ENCODE peak calls at places on chromosomes 4 and X, in ten cellular contexts. O is NCI-H82; E is amygdala; H is ovary; J is activated CD4-positive, alpha-beta memory T cell treated with anti-CD3 and anti-CD28 coated beads, Interleukin-2, amount 10 ng/mL, durations not matched to agents 7 days and 5 days; P is mesenteric fat pad; B is DMS 273 treated with DMSO at 0.1 percent for 48 hours; U is suprapubic skin; W is tibial nerve; T is fibroblast of pulmonary artery. A is an unnamed sample.

GRCh38 chrX:111349098-111349497 is 62.9 kb downstream of the DCX start:
- DNase-seq in O (peak; percentile 1), E (no peak), H (no peak), J (no peak), P (no peak), B (no peak), U (no peak), W (no peak), T (no peak), A (no peak)

GRCh38 chrX:17007134-17007768 is 60.8 kb downstream of the REPS2 start:
- DNase-seq in O (peak; percentile 90), E (no peak), H (no peak), J (no peak), P (no peak), B (peak; percentile 55), U (no peak), W (no peak), T (no peak), A (no peak)

GRCh38 chr4:5517372-5517771 is 191.0 kb downstream of the EVC2 start:
- DNase-seq in O (no peak), E (no peak), H (no peak), J (no peak), P (no peak), B (no peak), U (no peak), W (no peak), T (no peak), A (no peak)

GRCh38 chrX:129980043-129980442 is 2.4 kb upstream of the BCORL1 start:
- DNase-seq in O (peak; percentile 5), E (no peak), H (peak; percentile 58), J (no peak), P (no peak), B (no peak), U (no peak), W (peak; percentile 22), T (no peak), A (no peak)

GRCh38 chr4:165915215-165915614 is 42.2 kb downstream of the TLL1 start:
- DNase-seq in O (no peak), E (no peak), H (no peak), J (no peak), P (no peak), B (no peak), U (no peak), W (no peak), T (no peak), A (no peak)

GRCh38 chr4:74540193-74540592 is 95.3 kb downstream of the AREG start:
- DNase-seq in O (no peak), E (no peak), H (no peak), J (no peak), P (no peak), B (no peak), U (no peak), W (no peak), T (peak; percentile 70), A (no peak)

GRCh38 chrX:131729295-131729694 is 185.4 kb downstream of the OR13H1 start:
- DNase-seq in O (no peak), E (no peak), H (peak; percentile 84), J (no peak), P (no peak), B (peak; percentile 18), U (no peak), W (no peak), T (no peak), A (no peak)

GRCh38 chrX:150635952-150636351 is 57.2 kb upstream of the MTMR1 start:
- DNase-seq in O (no peak), E (no peak), H (no peak), J (no peak), P (no peak), B (no peak), U (no peak), W (no peak), T (peak; percentile 65), A (no peak)

GRCh38 chrX:72526534-72527508 is 45.8 kb downstream of the HDAC8 start:
- DNase-seq in O (no peak), E (no peak), H (no peak), J (no peak), P (no peak), B (no peak), U (no peak), W (no peak), T (peak; percentile 51), A (no peak)

GRCh38 chrX:109352121-109352556 is 129.7 kb downstream of the GUCY2F start:
- DNase-seq in O (no peak), E (no peak), H (peak; percentile 43), J (no peak), P (no peak), B (no peak), U (no peak), W (no peak), T (peak; percentile 64), A (no peak)

GRCh38 chr4:8939160-8939855 is 67.7 kb upstream of the HMX1 start:
- DNase-seq in O (no peak), E (no peak), H (no peak), J (no peak), P (no peak), B (no peak), U (no peak), W (no peak), T (no peak), A (no peak)

GRCh38 chr4:117064297-117064696 is 21.1 kb downstream of the TRAM1L1 start:
- DNase-seq in O (no peak), E (no peak), H (no peak), J (no peak), P (no peak), B (no peak), U (no peak), W (no peak), T (no peak), A (no peak)

GRCh38 chr4:147597561-147597960 is 19.6 kb upstream of the TMEM184C start:
- DNase-seq in O (no peak), E (no peak), H (no peak), J (no peak), P (no peak), B (no peak), U (no peak), W (no peak), T (no peak), A (no peak)

GRCh38 chr4:25953740-25954139 is 39.7 kb downstream of the SMIM20 start:
- DNase-seq in O (no peak), E (no peak), H (no peak), J (no peak), P (no peak), B (no peak), U (no peak), W (peak; percentile 17), T (peak; percentile 31), A (no peak)

GRCh38 chrX:153564047-153564606 is 34.8 kb downstream of the CCNQ start:
- DNase-seq in O (peak; percentile 30), E (no peak), H (no peak), J (no peak), P (no peak), B (no peak), U (no peak), W (no peak), T (peak; percentile 17), A (no peak)

GRCh38 chr4:54384563-54384962 is 155.5 kb downstream of the PDGFRA start:
- DNase-seq in O (peak; percentile 0), E (no peak), H (peak; percentile 39), J (no peak), P (no peak), B (no peak), U (no peak), W (peak; percentile 23), T (peak; percentile 57), A (no peak)

GRCh38 chr4:146379744-146380143 is 142.0 kb downstream of the SLC10A7 start:
- DNase-seq in O (no peak), E (no peak), H (no peak), J (no peak), P (no peak), B (no peak), U (no peak), W (no peak), T (peak; percentile 29), A (no peak)

GRCh38 chr4:112386051-112386450 is 88.9 kb downstream of the ALPK1 start:
- DNase-seq in O (no peak), E (no peak), H (no peak), J (no peak), P (no peak), B (no peak), U (no peak), W (no peak), T (no peak), A (no peak)

GRCh38 chr4:67054901-67055300 is 490.4 kb downstream of the CENPC start:
- DNase-seq in O (no peak), E (no peak), H (no peak), J (no peak), P (no peak), B (no peak), U (no peak), W (no peak), T (no peak), A (no peak)

GRCh38 chr4:77028241-77028640 is 47.5 kb downstream of the CCNI start:
- DNase-seq in O (no peak), E (no peak), H (no peak), J (no peak), P (no peak), B (no peak), U (no peak), W (no peak), T (no peak), A (no peak)

GRCh38 chr4:166527500-166527899 is 654.5 kb downstream of the TLL1 start:
- DNase-seq in O (no peak), E (no peak), H (no peak), J (no peak), P (no peak), B (no peak), U (no peak), W (no peak), T (peak; percentile 15), A (no peak)

GRCh38 chrX:1462596-1463251 is 10.0 kb upstream of the ASMTL start:
- DNase-seq in O (no peak), E (no peak), H (peak; percentile 39), J (peak; percentile 88), P (peak; percentile 37), B (no peak), U (peak; percentile 50), W (no peak), T (peak; percentile 95), A (no peak)

GRCh38 chrX:149487292-149487691 is 17.8 kb downstream of the IDS start:
- DNase-seq in O (peak; percentile 6), E (no peak), H (no peak), J (peak; percentile 20), P (no peak), B (no peak), U (no peak), W (no peak), T (no peak), A (no peak)

GRCh38 chr4:148044889-148045352 is 313.0 kb downstream of the ARHGAP10 start:
- DNase-seq in O (no peak), E (no peak), H (no peak), J (no peak), P (no peak), B (no peak), U (no peak), W (no peak), T (no peak), A (no peak)

GRCh38 chrX:1600406-1601050 is 9.1 kb downstream of the AKAP17A start:
- DNase-seq in O (no peak), E (no peak), H (no peak), J (no peak), P (peak; percentile 82), B (no peak), U (peak; percentile 73), W (no peak), T (no peak), A (peak; percentile 24)

GRCh38 chr4:184282895-184283654 is 65.4 kb upstream of the ENPP6 start:
- DNase-seq in O (no peak), E (no peak), H (no peak), J (no peak), P (no peak), B (no peak), U (no peak), W (peak; percentile 1), T (no peak), A (no peak)

GRCh38 chr4:1216076-1216614 is 32.8 kb downstream of the CTBP1 start:
- DNase-seq in O (no peak), E (no peak), H (no peak), J (no peak), P (no peak), B (no peak), U (no peak), W (no peak), T (no peak), A (no peak)

GRCh38 chrX:103656623-103657022 is 27.8 kb downstream of the TCEAL1 start:
- DNase-seq in O (no peak), E (no peak), H (no peak), J (no peak), P (no peak), B (no peak), U (no peak), W (no peak), T (no peak), A (no peak)